ENCODE peak calls at places on chromosomes 6 and 20, in six cellular contexts. F, C, K, V, A and Z are unnamed samples.

GRCh38 chr20:54167909-54168872 is 5.6 kb downstream of the CYP24A1 start:
- DNase-seq in F (no peak), C (peak; percentile 62), K (no peak), V (no peak), A (no peak), Z (no peak)

GRCh38 chr20:3092611-3093379 is 8.3 kb upstream of the AVP start:
- DNase-seq in F (no peak), C (no peak), K (no peak), V (no peak), A (no peak), Z (no peak)

GRCh38 chr20:3071610-3072529 is at the start of gene OXT:
- DNase-seq in F (peak; percentile 50), C (no peak), K (no peak), V (peak; percentile 44), A (peak; percentile 54), Z (no peak)

GRCh38 chr6:56328366-56328765 is 81.0 kb upstream of the COL21A1 start:
- DNase-seq in F (no peak), C (no peak), K (no peak), V (no peak), A (no peak), Z (no peak)

GRCh38 chr6:131124341-131125071 is 10.8 kb upstream of the AKAP7 start:
- DNase-seq in F (no peak), C (peak; percentile 89), K (no peak), V (no peak), A (no peak), Z (no peak)

GRCh38 chr6:111850288-111850937 is 22.8 kb downstream of the FYN start:
- DNase-seq in F (no peak), C (no peak), K (no peak), V (no peak), A (peak; percentile 40), Z (no peak)

GRCh38 chr6:138818496-138819194 is 22.8 kb downstream of the ECT2L start:
- DNase-seq in F (no peak), C (no peak), K (no peak), V (no peak), A (no peak), Z (no peak)

GRCh38 chr6:124977067-124977908 is 15.1 kb downstream of the RNF217 start:
- DNase-seq in F (no peak), C (no peak), K (no peak), V (no peak), A (no peak), Z (no peak)

GRCh38 chr6:144104898-144105487 is 9.6 kb upstream of the SF3B5 start:
- DNase-seq in F (no peak), C (peak; percentile 85), K (peak; percentile 31), V (no peak), A (peak; percentile 41), Z (no peak)

GRCh38 chr6:107304421-107305025 is 154.8 kb downstream of the PDSS2 start:
- DNase-seq in F (no peak), C (no peak), K (no peak), V (no peak), A (no peak), Z (no peak)

GRCh38 chr20:62231292-62231691 is 7.0 kb upstream of the OSBPL2 start:
- DNase-seq in F (no peak), C (no peak), K (no peak), V (no peak), A (no peak), Z (no peak)

GRCh38 chr20:2752631-2753455 is 47.6 kb downstream of the CPXM1 start:
- DNase-seq in F (no peak), C (peak; percentile 77), K (no peak), V (no peak), A (peak; percentile 34), Z (no peak)

GRCh38 chr6:67875877-67876383 is 759.2 kb upstream of the ADGRB3 start:
- DNase-seq in F (no peak), C (no peak), K (no peak), V (no peak), A (no peak), Z (no peak)

GRCh38 chr6:67003844-67004243 is 1296.8 kb upstream of the EYS start:
- DNase-seq in F (no peak), C (no peak), K (no peak), V (no peak), A (no peak), Z (no peak)

GRCh38 chr6:143999406-143999805 is 8.7 kb downstream of the PLAGL1 start:
- DNase-seq in F (no peak), C (no peak), K (no peak), V (no peak), A (no peak), Z (no peak)

GRCh38 chr20:54221383-54221782 is 13.5 kb downstream of the PFDN4 start:
- DNase-seq in F (no peak), C (no peak), K (no peak), V (no peak), A (no peak), Z (no peak)

GRCh38 chr20:641516-641913 is 11.5 kb downstream of the SRXN1 start:
- DNase-seq in F (no peak), C (peak; percentile 65), K (no peak), V (no peak), A (no peak), Z (no peak)

GRCh38 chr20:63100926-63101699 is 94.3 kb upstream of the BHLHE23 start:
- DNase-seq in F (no peak), C (no peak), K (no peak), V (no peak), A (no peak), Z (no peak)

GRCh38 chr6:105509506-105510331 is 106.8 kb upstream of the PREP start:
- DNase-seq in F (no peak), C (peak; percentile 10), K (no peak), V (no peak), A (no peak), Z (no peak)

GRCh38 chr6:64012351-64013060 is 376.9 kb downstream of the PHF3 start:
- DNase-seq in F (no peak), C (peak; percentile 56), K (peak; percentile 0), V (no peak), A (no peak), Z (no peak)

GRCh38 chr6:146968041-146968760 is 236.0 kb upstream of the STXBP5 start:
- DNase-seq in F (no peak), C (peak; percentile 71), K (peak; percentile 47), V (no peak), A (no peak), Z (no peak)

GRCh38 chr20:17223553-17223952 is 3.3 kb upstream of the PCSK2 start:
- DNase-seq in F (no peak), C (peak; percentile 20), K (no peak), V (no peak), A (no peak), Z (no peak)

GRCh38 chr6:163291622-163292021 is 122.9 kb upstream of the QKI start:
- DNase-seq in F (no peak), C (peak; percentile 5), K (no peak), V (no peak), A (no peak), Z (no peak)

GRCh38 chr20:403582-403957 is 4.5 kb upstream of the RBCK1 start:
- DNase-seq in F (no peak), C (no peak), K (no peak), V (no peak), A (no peak), Z (no peak)

GRCh38 chr6:117194978-117195377 is 70.4 kb upstream of the VGLL2 start:
- DNase-seq in F (no peak), C (no peak), K (no peak), V (no peak), A (no peak), Z (no peak)

GRCh38 chr6:119283214-119283613 is 66.3 kb downstream of the MAN1A1 start:
- DNase-seq in F (no peak), C (no peak), K (no peak), V (no peak), A (no peak), Z (no peak)

GRCh38 chr6:76876922-76877553 is 586.3 kb downstream of the HTR1B start:
- DNase-seq in F (peak; percentile 24), C (peak; percentile 2), K (no peak), V (no peak), A (no peak), Z (no peak)

GRCh38 chr6:87588756-87589407 is 905 bp downstream of the RARS2 start:
- DNase-seq in F (no peak), C (no peak), K (no peak), V (no peak), A (no peak), Z (no peak)

GRCh38 chr6:46199387-46199786 is 28.6 kb upstream of the ENPP5 start:
- DNase-seq in F (no peak), C (no peak), K (no peak), V (no peak), A (no peak), Z (no peak)

GRCh38 chr6:116682334-116682712 is 1.3 kb downstream of the KPNA5 start:
- DNase-seq in F (peak; percentile 68), C (peak; percentile 35), K (no peak), V (peak; percentile 21), A (peak; percentile 31), Z (no peak)

GRCh38 chr6:22024004-22024403 is 272.8 kb downstream of the PRL start:
- DNase-seq in F (no peak), C (peak; percentile 21), K (no peak), V (no peak), A (no peak), Z (no peak)

GRCh38 chr6:166470029-166470862 is 87.5 kb upstream of the MPC1 start:
- DNase-seq in F (peak; percentile 19), C (no peak), K (no peak), V (no peak), A (no peak), Z (no peak)

GRCh38 chr6:42190784-42191183 is 4.0 kb downstream of the GUCA1B start:
- DNase-seq in F (no peak), C (no peak), K (no peak), V (no peak), A (no peak), Z (no peak)

GRCh38 chr6:51410453-51410852 is 591.8 kb downstream of the TFAP2B start:
- DNase-seq in F (no peak), C (no peak), K (no peak), V (no peak), A (no peak), Z (no peak)

GRCh38 chr6:3396503-3397180 is 60.2 kb downstream of the SLC22A23 start:
- DNase-seq in F (no peak), C (no peak), K (no peak), V (no peak), A (no peak), Z (no peak)